ENCODE peak calls at places on chromosomes 11 and 22, in eight cellular contexts. L is left ventricle myocardium inferior; H is NCI-H1092; D is T-helper 2 cell; J is activated naive CD8-positive, alpha-beta T cell treated with anti-CD3 and anti-CD28 coated beads, Interleukin-2, amount 10 ng/mL, durations not matched to agents 7 days and 5 days; K is activated CD8-positive, alpha-beta memory T cell treated with anti-CD3 and anti-CD28 coated beads for 4 hours; Z is Daoy; B is IMR-90. A is an unnamed sample.

GRCh38 chr11:62909107-62909894 is 11.9 kb downstream of the CHRM1 start:
- DNase-seq in L (peak; percentile 59), H (peak; percentile 44), D (no peak), J (no peak), K (no peak), Z (peak; percentile 85), B (peak; percentile 73), A (peak; percentile 60)

GRCh38 chr22:36351921-36352774 is 35.6 kb downstream of the MYH9 start:
- DNase-seq in L (no peak), H (no peak), D (no peak), J (no peak), K (no peak), Z (peak; percentile 66), B (no peak), A (no peak)

GRCh38 chr22:49533886-49534285 is 293.8 kb downstream of the BRD1 start:
- DNase-seq in L (no peak), H (no peak), D (no peak), J (no peak), K (no peak), Z (no peak), B (no peak), A (no peak)

GRCh38 chr11:123738374-123738773 is 3.1 kb downstream of the ZNF202 start:
- DNase-seq in L (no peak), H (no peak), D (no peak), J (no peak), K (no peak), Z (no peak), B (no peak), A (no peak)

GRCh38 chr11:61838921-61839320 is 10.8 kb downstream of the FADS2 start:
- DNase-seq in L (no peak), H (no peak), D (no peak), J (no peak), K (no peak), Z (no peak), B (no peak), A (no peak)

GRCh38 chr22:42754658-42755057 is 34.0 kb upstream of the A4GALT start:
- DNase-seq in L (no peak), H (no peak), D (no peak), J (no peak), K (no peak), Z (peak; percentile 51), B (peak; percentile 92), A (no peak)

GRCh38 chr11:69280451-69280850 is 13.5 kb upstream of the MYEOV start:
- DNase-seq in L (no peak), H (no peak), D (no peak), J (no peak), K (no peak), Z (peak; percentile 90), B (peak; percentile 27), A (no peak)

GRCh38 chr11:83002047-83002446 is 69.7 kb downstream of the RAB30 start:
- DNase-seq in L (no peak), H (no peak), D (no peak), J (no peak), K (no peak), Z (no peak), B (no peak), A (no peak)

GRCh38 chr22:24566899-24567511 is 11.2 kb downstream of the SNRPD3 start:
- DNase-seq in L (no peak), H (no peak), D (no peak), J (no peak), K (no peak), Z (no peak), B (no peak), A (no peak)

GRCh38 chr11:19241260-19242183 is 777 bp upstream of the E2F8 start:
- DNase-seq in L (peak; percentile 30), H (no peak), D (no peak), J (peak; percentile 77), K (no peak), Z (peak; percentile 69), B (no peak), A (peak; percentile 80)

GRCh38 chr22:30310881-30311771 is 15.6 kb downstream of the TBC1D10A start:
- DNase-seq in L (peak; percentile 80), H (no peak), D (no peak), J (no peak), K (no peak), Z (peak; percentile 59), B (peak; percentile 61), A (no peak)

GRCh38 chr22:35739642-35740041 is 22.0 kb downstream of the APOL5 start:
- DNase-seq in L (no peak), H (no peak), D (no peak), J (no peak), K (no peak), Z (no peak), B (no peak), A (no peak)

GRCh38 chr22:49215840-49216239 is 611.8 kb downstream of the BRD1 start:
- DNase-seq in L (no peak), H (no peak), D (no peak), J (no peak), K (no peak), Z (no peak), B (no peak), A (no peak)

GRCh38 chr11:59706518-59707285 is 6.9 kb downstream of the OR10V1 start:
- DNase-seq in L (no peak), H (no peak), D (no peak), J (no peak), K (no peak), Z (peak; percentile 81), B (peak; percentile 88), A (no peak)

GRCh38 chr22:47166446-47167016 is 404.1 kb downstream of the TBC1D22A start:
- DNase-seq in L (no peak), H (no peak), D (peak; percentile 0), J (peak; percentile 11), K (no peak), Z (no peak), B (no peak), A (no peak)

GRCh38 chr11:96122601-96123044 is 198.7 kb upstream of the MTMR2 start:
- DNase-seq in L (no peak), H (no peak), D (no peak), J (no peak), K (no peak), Z (peak; percentile 50), B (peak; percentile 35), A (no peak)

GRCh38 chr11:119618208-119618909 is 110.6 kb downstream of the NECTIN1 start:
- DNase-seq in L (peak; percentile 36), H (no peak), D (no peak), J (no peak), K (no peak), Z (no peak), B (no peak), A (no peak)

GRCh38 chr11:112227471-112227870 is 1.2 kb downstream of the PTS start:
- DNase-seq in L (no peak), H (no peak), D (no peak), J (no peak), K (no peak), Z (no peak), B (no peak), A (no peak)

GRCh38 chr11:73265278-73265810 is 6.8 kb upstream of the P2RY6 start:
- DNase-seq in L (no peak), H (no peak), D (no peak), J (no peak), K (no peak), Z (no peak), B (no peak), A (no peak)

GRCh38 chr22:22593964-22594656 is 35.0 kb upstream of the PRAME start:
- DNase-seq in L (no peak), H (peak; percentile 21), D (no peak), J (peak; percentile 68), K (no peak), Z (peak; percentile 65), B (peak; percentile 53), A (peak; percentile 75)

GRCh38 chr22:19663821-19664325 is 50.4 kb upstream of the SEPTIN5 start:
- DNase-seq in L (peak; percentile 71), H (peak; percentile 81), D (no peak), J (no peak), K (no peak), Z (peak; percentile 52), B (peak; percentile 61), A (peak; percentile 3)

GRCh38 chr11:6321961-6322362 is 1.7 kb upstream of the CAVIN3 start:
- DNase-seq in L (no peak), H (no peak), D (no peak), J (no peak), K (no peak), Z (peak; percentile 63), B (peak; percentile 82), A (no peak)

GRCh38 chr11:100930185-100930778 is 199.3 kb downstream of the PGR start:
- DNase-seq in L (no peak), H (peak; percentile 33), D (no peak), J (no peak), K (no peak), Z (peak; percentile 43), B (peak; percentile 81), A (peak; percentile 7)

GRCh38 chr11:2912498-2912897 is 16.7 kb downstream of the PHLDA2 start:
- DNase-seq in L (no peak), H (no peak), D (no peak), J (no peak), K (no peak), Z (peak; percentile 93), B (peak; percentile 85), A (no peak)

GRCh38 chr22:19579880-19580279 is 55.7 kb upstream of the CLDN5 start:
- DNase-seq in L (peak; percentile 27), H (no peak), D (no peak), J (peak; percentile 49), K (no peak), Z (peak; percentile 19), B (no peak), A (peak; percentile 53)

GRCh38 chr22:23393721-23394320 is 186.3 kb downstream of the IGLL1 start:
- DNase-seq in L (no peak), H (no peak), D (no peak), J (no peak), K (no peak), Z (no peak), B (no peak), A (no peak)

GRCh38 chr11:60868682-60869450 is 1.5 kb downstream of the ZP1 start:
- DNase-seq in L (no peak), H (no peak), D (no peak), J (no peak), K (no peak), Z (no peak), B (no peak), A (no peak)

A was measured in GM10248.